ENCODE peak calls at places on chromosomes 6 and 20, in eight cellular contexts. O is body of pancreas, S is tibial artery, I is GM06990, U is mesothelial cell of epicardium, A is lower leg skin, Z is lower lobe of right lung, R is WTC11. K is an unnamed sample.
A peak's percentile ranks its signal among the peaks of the same experiment; 100 is the strongest.

GRCh38 chr6:78302411-78302810 is 564.9 kb upstream of the IRAK1BP1 start:
- DNase-seq in U (no peak), A (no peak), I (no peak), Z (no peak), S (no peak), O (no peak), R (no peak), K (no peak)

GRCh38 chr20:2596673-2597279 is 55.7 kb upstream of the NOP56 start:
- DNase-seq in I (no peak), S (no peak), O (no peak), U (no peak), R (no peak), Z (no peak), A (no peak), K (no peak)

GRCh38 chr6:87660226-87660886 is 41.7 kb downstream of the AKIRIN2 start:
- DNase-seq in Z (no peak), A (no peak), O (no peak), U (no peak), R (no peak), I (no peak), S (no peak), K (no peak)

GRCh38 chr20:11529046-11529445 is 388.6 kb upstream of the BTBD3 start:
- DNase-seq in Z (no peak), R (no peak), A (no peak), O (no peak), U (no peak), S (no peak), I (no peak), K (no peak)

GRCh38 chr6:22350109-22350508 is 53.3 kb upstream of the PRL start:
- DNase-seq in U (no peak), O (no peak), I (no peak), Z (no peak), A (no peak), R (no peak), S (no peak), K (no peak)

GRCh38 chr20:32968833-32969241 is 35.4 kb downstream of the SUN5 start:
- DNase-seq in I (no peak), O (no peak), Z (no peak), A (peak; percentile 68), U (peak; percentile 33), S (no peak), R (peak; percentile 3), K (no peak)

GRCh38 chr6:155352812-155353211 is 38.5 kb upstream of the TFB1M start:
- DNase-seq in Z (no peak), I (no peak), O (no peak), A (no peak), U (no peak), R (no peak), S (no peak), K (no peak)

GRCh38 chr20:48897298-48898044 is 24.0 kb upstream of the ARFGEF2 start:
- DNase-seq in S (no peak), R (no peak), U (no peak), I (no peak), Z (no peak), A (no peak), O (no peak), K (no peak)

GRCh38 chr6:66429220-66429619 is 722.2 kb upstream of the EYS start:
- DNase-seq in R (no peak), S (no peak), U (no peak), Z (no peak), O (no peak), A (no peak), I (no peak), K (no peak)

GRCh38 chr6:29628419-29629281 is 4.3 kb downstream of the GABBR1 start:
- DNase-seq in O (peak; percentile 79), S (peak; percentile 77), R (peak; percentile 93), A (peak; percentile 94), I (no peak), Z (peak; percentile 74), U (peak; percentile 81), K (no peak)

GRCh38 chr20:20370087-20370575 is 2.2 kb downstream of the INSM1 start:
- DNase-seq in I (no peak), A (no peak), R (no peak), U (no peak), Z (no peak), O (no peak), S (no peak), K (no peak)

DNA sequence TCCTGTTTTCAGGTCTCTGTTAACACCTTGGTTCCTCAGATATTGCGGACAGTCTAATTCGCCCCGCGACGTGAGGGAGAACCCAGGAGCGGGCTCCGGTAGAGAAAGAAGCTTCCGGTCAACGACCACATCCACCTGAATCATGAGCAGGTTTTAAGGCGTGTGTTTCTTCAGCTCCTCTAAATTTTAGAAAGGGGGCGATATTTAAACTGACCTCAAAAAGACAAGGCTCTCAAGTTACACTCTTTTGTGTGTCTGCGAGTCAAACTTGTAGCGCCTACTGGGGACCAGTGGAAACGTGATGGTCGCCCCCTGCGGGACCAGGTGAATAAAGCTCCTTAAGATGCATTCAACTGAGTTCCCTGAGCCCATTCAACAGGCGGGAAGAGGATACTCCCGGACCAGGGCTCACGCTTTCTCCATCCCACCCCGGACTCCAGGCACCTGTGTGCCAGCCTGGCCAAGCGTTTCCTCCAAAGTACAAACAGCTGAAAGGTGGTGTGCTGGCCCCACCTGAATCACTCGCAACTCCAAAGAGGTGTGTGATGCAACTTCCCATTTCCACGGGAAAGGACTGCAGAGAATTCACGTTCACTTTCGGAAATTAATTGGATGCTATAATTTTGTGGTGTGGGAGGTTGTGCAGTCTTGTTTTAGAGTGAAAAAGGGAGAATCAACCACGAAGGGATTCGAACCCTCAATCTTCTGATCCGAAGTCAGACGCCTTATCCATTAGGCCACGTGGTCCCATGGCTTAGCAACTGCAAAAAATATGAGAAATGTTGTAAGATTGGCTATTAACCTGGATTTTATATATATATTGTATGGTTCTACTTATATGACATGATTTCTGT is 17.0 kb downstream of the GPX5 start:
- DNase-seq in I (peak; percentile 82), U (peak; percentile 82), A (no peak), R (peak; percentile 95), S (no peak), Z (peak; percentile 64), O (peak; percentile 73), K (no peak)
- TF ChIP-seq CTCF in I (peak; percentile 69), U (peak; percentile 66), A (no peak), R (peak; percentile 40), S (no peak), Z (peak; percentile 33), O (peak; percentile 69), K (no peak)

DNA sequence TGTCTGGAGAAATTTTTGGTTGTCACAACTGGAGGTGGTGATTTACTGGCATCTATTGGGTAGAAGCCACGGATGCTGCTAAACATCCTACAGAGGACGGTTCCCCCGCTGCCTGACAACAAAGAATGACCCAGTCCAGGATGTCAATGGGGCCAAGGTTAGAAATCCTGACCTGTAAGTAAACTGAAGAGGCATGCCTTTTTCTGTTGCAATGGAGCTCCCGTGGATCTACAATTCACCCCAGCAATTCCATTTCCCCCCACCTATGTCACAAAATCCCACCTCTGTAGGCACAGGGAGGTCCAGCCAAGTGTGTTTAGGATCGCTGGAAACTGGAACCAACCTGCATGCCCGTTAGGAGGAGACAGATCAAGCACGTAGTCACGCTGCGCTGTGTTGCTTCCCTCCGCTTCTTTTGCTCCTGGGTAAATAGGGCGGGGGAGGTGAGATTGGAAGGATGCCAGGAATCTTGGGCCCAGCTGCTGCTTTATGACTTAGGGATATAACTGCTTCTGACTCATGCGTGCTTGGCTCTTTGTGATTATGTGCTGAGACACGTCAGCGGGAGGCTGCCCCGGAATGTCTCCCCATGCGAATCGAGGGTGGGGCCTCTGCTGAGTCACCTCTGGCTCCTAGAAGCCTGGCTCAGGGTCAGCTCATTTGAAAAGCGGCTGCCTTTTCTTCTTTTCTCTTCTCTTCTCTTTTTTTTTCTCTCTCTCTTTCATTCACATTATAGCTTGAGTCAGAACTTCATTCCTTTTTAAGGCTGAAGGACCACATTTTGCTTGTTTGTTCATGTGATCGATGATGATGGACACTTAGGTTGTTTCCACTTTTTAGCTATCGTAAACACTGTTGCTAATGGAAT is 12.4 kb upstream of the PEDS1 start:
- DNase-seq in A (peak; percentile 99), S (peak; percentile 100), U (peak; percentile 91), O (peak; percentile 98), Z (peak; percentile 96), R (peak; percentile 82), I (peak; percentile 81), K (peak; percentile 99)
- TF ChIP-seq CTCF in A (no peak), S (no peak), U (no peak), O (no peak), Z (no peak), R (no peak), I (no peak), K (no peak)

DNA sequence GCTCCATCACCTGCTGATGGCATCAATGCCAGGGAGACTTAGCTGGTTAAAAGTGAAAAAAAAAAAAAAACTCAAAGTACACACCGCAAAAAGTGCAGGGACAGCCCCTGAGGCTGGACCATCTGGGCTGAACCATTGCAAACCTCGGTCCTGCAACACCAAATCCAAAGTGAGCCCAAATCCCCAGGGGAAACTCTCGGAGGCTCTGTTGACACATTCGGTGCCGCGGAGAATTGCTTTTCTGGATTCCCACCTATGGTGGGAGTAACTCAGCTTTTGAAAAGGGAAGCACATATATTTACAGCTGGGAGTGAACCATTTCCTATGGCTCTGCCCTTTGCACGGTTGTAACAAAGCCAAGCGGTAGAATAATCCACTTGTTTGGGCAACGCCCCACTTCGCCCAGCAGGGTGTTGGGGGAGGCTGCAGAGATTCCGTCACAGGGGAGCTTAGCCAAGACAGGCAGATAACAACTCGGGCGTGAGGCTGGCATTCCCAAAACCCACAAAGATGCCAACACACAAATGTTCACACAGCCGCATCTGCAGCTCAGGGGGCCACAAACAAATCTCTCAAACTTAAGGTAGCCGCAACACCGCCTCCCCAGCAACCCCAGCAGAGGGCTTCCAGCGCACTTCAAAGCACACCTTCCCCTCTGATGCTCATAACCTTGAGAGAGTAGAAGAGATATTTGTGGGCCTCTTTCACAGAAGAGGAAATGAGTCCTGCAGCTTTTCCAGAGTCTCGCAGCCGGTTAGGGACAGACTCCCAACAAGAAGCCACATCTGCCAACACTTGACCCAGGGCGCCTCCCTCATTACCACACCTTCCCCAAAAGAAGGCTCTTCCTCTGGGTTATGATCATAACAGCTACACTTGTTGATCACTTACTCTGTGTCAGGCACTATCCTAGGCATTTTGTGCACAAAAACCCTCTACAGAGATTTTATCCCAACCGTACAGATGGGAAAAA is 11.4 kb downstream of the ZC3H12D start:
- DNase-seq in R (no peak), Z (no peak), I (no peak), O (no peak), S (no peak), A (no peak), U (no peak), K (no peak)
- TF ChIP-seq CTCF in R (no peak), Z (no peak), I (peak; percentile 36), O (no peak), S (no peak), A (no peak), U (no peak), K (no peak)

GRCh38 chr20:17721802-17722486 is 22.2 kb downstream of the BANF2 start:
- DNase-seq in A (no peak), O (peak; percentile 71), U (no peak), I (no peak), R (no peak), Z (no peak), S (no peak), K (no peak)
- TF ChIP-seq CTCF in A (no peak), O (peak; percentile 34), U (peak; percentile 18), I (no peak), R (no peak), Z (no peak), S (no peak), K (no peak)